ENCODE peak calls at places on chromosome 20, in five cellular contexts. One of them, this sample, is unnamed.

GRCh38 chr20:63148696-63149095 is 67.2 kb downstream of the YTHDF1 start:
- DNase-seq in IMR-90: no peak
- DNase-seq in SK-N-SH: no peak
- DNase-seq in HepG2: no peak
- DNase-seq in K562: no peak
- DNase-seq in this sample: no peak

GRCh38 chr20:63472159-63472811 is at the start of gene KCNQ2:
- DNase-seq in IMR-90: no peak
- DNase-seq in HepG2: no peak
- DNase-seq in SK-N-SH: peak
- DNase-seq in K562: peak
- DNase-seq in this sample: no peak

GRCh38 chr20:23305098-23305497 is 45.5 kb upstream of the NXT1 start:
- DNase-seq in IMR-90: no peak
- DNase-seq in SK-N-SH: no peak
- DNase-seq in HepG2: no peak
- DNase-seq in K562: no peak
- DNase-seq in this sample: no peak

GRCh38 chr20:14706555-14706954 is 369.1 kb upstream of the FLRT3 start:
- DNase-seq in IMR-90: no peak
- DNase-seq in HepG2: no peak
- DNase-seq in SK-N-SH: peak
- DNase-seq in K562: no peak
- DNase-seq in this sample: no peak

GRCh38 chr20:19457551-19457950 is 245.1 kb downstream of the SLC24A3 start:
- DNase-seq in HepG2: no peak
- DNase-seq in SK-N-SH: no peak
- DNase-seq in K562: no peak
- DNase-seq in IMR-90: no peak
- DNase-seq in this sample: no peak

GRCh38 chr20:3563548-3564177 is 92.8 kb downstream of the ATRN start:
- DNase-seq in HepG2: peak
- DNase-seq in SK-N-SH: peak
- DNase-seq in IMR-90: peak
- DNase-seq in K562: peak
- DNase-seq in this sample: peak

GRCh38 chr20:53872561-53873248 is 197.7 kb downstream of the BCAS1 start:
- DNase-seq in SK-N-SH: no peak
- DNase-seq in IMR-90: peak
- DNase-seq in K562: no peak
- DNase-seq in HepG2: no peak
- DNase-seq in this sample: peak

GRCh38 chr20:57030611-57031600 is 235.5 kb downstream of the BMP7 start:
- DNase-seq in SK-N-SH: peak
- DNase-seq in K562: no peak
- DNase-seq in IMR-90: peak
- DNase-seq in HepG2: no peak
- DNase-seq in this sample: no peak

GRCh38 chr20:15642099-15642498 is 931.1 kb downstream of the KIF16B start:
- DNase-seq in HepG2: no peak
- DNase-seq in K562: no peak
- DNase-seq in SK-N-SH: peak
- DNase-seq in IMR-90: no peak
- DNase-seq in this sample: no peak

GRCh38 chr20:8318999-8319614 is 187.0 kb downstream of the PLCB1 start:
- DNase-seq in IMR-90: no peak
- DNase-seq in HepG2: no peak
- DNase-seq in K562: no peak
- DNase-seq in SK-N-SH: no peak
- DNase-seq in this sample: no peak

DNA sequence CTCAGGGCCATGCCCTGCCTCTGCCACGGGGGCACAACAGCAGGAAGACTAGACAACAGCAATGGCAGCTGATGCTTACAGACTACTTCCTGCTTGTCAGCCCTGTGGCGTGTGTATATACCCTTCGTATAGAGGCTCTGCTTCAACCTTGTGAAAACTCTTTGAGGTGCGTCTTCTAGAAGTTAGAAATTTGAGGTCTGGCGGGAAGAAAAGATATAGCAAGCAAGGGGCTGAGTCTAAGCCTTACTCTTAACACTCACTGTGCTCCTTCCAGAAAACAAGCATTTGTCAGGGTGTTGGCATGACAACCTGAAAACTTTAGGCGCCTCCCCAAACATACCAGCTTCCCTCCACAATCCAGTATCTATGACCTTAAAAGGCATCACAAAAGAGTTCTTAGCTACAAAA is 33.3 kb downstream of the JPH2 start:
- DNase-seq in IMR-90: peak
- DNase-seq in K562: no peak
- DNase-seq in HepG2: no peak
- DNase-seq in SK-N-SH: no peak
- DNase-seq in this sample: no peak
- TF ChIP-seq MXI1 in IMR-90: no peak
- TF ChIP-seq MXI1 in K562: no peak
- TF ChIP-seq MXI1 in HepG2: no peak
- TF ChIP-seq MXI1 in SK-N-SH: no peak
- TF ChIP-seq MXI1 in this sample: no peak

DNA sequence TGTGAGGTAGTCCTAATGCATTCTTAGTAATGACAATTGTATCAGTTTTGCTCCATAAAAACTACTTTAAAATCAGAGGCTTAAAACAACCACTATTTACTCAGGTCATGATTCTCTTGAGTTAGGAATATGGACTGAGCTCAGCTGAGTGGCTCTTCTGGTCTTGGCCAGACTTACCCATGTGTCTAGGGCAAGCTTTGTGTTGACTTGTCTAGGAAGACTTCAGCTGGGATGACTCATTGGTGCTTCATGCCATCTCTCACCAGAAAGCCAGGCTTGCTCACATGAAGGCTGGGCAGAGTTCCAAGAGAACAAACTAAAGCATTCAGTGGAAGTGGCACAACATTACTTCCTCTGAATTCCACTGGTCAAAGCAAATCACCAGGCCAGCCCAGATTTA is 155.3 kb downstream of the DHX35 start:
- DNase-seq in HepG2: peak
- DNase-seq in IMR-90: peak
- DNase-seq in SK-N-SH: no peak
- DNase-seq in K562: no peak
- DNase-seq in this sample: no peak
- TF ChIP-seq MXI1 in HepG2: no peak
- TF ChIP-seq MXI1 in IMR-90: no peak
- TF ChIP-seq MXI1 in SK-N-SH: no peak
- TF ChIP-seq MXI1 in K562: no peak
- TF ChIP-seq MXI1 in this sample: no peak

GRCh38 chr20:10667077-10667401 is 6.8 kb downstream of the JAG1 start:
- DNase-seq in K562: no peak
- DNase-seq in SK-N-SH: no peak
- DNase-seq in IMR-90: no peak
- DNase-seq in HepG2: no peak
- DNase-seq in this sample: no peak
- TF ChIP-seq MXI1 in K562: no peak
- TF ChIP-seq MXI1 in SK-N-SH: no peak
- TF ChIP-seq MXI1 in IMR-90: no peak
- TF ChIP-seq MXI1 in HepG2: no peak
- TF ChIP-seq MXI1 in this sample: no peak

DNA sequence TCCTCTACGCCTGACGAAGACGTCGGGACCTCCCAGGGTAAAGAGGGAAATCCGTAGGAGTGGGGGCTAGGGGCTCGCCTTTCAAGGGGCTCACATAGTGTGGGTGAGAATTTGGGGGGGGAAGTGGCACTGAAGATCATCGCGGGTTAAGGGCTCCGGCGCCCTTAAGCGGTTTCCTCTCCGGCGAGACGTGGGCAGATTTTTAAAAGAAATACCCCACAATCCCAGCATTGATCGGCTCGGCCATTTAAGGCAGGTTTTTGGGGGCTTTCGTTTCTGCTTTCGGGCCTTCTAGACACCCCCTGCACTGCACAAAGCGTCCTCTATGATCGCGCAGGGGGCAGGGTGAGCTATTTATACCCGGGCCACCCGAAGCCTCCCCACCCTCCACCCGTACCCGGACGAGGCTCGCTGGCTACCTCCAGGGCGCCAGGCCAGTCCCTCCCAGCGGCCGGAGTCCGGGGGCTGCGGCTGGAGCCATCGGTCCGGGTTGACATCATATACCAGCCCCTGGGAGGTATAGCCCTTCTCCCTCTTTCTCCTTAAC is 1.2 kb downstream of the NKX2-2 start:
- DNase-seq in K562: no peak
- DNase-seq in SK-N-SH: peak
- DNase-seq in IMR-90: no peak
- DNase-seq in HepG2: no peak
- DNase-seq in this sample: no peak
- TF ChIP-seq MXI1 in K562: no peak
- TF ChIP-seq MXI1 in SK-N-SH: no peak
- TF ChIP-seq MXI1 in IMR-90: no peak
- TF ChIP-seq MXI1 in HepG2: no peak
- TF ChIP-seq MXI1 in this sample: no peak

GRCh38 chr20:48567145-48567544 is 260.7 kb downstream of the PREX1 start:
- DNase-seq in K562: no peak
- DNase-seq in SK-N-SH: no peak
- DNase-seq in IMR-90: no peak
- DNase-seq in HepG2: no peak
- DNase-seq in this sample: no peak

GRCh38 chr20:48563191-48563884 is 264.5 kb downstream of the PREX1 start:
- DNase-seq in SK-N-SH: no peak
- DNase-seq in K562: no peak
- DNase-seq in HepG2: no peak
- DNase-seq in IMR-90: no peak
- DNase-seq in this sample: no peak

GRCh38 chr20:48568520-48568919 is 259.3 kb downstream of the PREX1 start:
- DNase-seq in K562: no peak
- DNase-seq in SK-N-SH: no peak
- DNase-seq in IMR-90: no peak
- DNase-seq in HepG2: no peak
- DNase-seq in this sample: no peak

GRCh38 chr20:48564997-48565396 is 262.8 kb downstream of the PREX1 start:
- DNase-seq in HepG2: no peak
- DNase-seq in SK-N-SH: no peak
- DNase-seq in K562: peak
- DNase-seq in IMR-90: no peak
- DNase-seq in this sample: no peak
- TF ChIP-seq MXI1 in HepG2: no peak
- TF ChIP-seq MXI1 in SK-N-SH: no peak
- TF ChIP-seq MXI1 in K562: no peak
- TF ChIP-seq MXI1 in IMR-90: no peak
- TF ChIP-seq MXI1 in this sample: no peak

DNA sequence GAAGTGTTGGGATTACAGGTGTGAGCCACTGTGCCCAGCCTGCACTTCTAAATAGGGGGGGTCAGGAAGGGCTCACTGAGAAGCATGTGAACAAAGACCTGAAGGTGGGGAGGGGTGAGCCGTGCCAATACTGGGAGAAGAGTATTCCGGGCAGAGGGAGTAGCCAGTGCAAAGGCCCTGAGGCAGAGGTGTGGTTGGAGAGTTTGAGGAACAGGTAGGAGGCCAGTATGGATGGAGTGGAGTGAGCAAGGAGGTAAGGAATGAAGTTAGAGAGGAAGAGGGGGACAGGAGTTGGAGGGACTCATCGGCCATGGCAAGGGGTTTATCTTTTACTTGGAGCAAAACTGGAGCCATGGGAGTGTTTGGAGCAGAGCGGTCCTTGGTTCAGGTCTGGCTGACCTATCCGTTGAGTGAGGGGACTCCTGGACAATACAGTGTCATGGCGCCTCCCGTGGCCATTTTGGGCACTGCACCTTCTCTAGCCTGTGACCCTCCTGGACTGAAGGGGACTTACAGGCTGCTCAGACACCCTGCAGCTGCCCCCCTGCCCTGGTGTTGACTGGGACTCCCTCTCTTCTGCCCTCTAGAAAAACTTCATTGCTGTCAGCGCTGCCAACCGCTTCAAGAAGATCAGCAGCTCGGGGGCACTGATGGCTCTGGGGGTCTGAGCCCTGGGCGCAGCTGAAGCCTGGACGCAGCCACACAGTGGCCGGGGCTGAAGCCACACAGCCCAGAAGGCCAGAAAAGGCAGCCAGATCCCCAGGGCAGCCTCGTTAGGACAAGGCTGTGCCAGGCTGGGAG is 12.1 kb downstream of the FOXS1 start:
- DNase-seq in IMR-90: peak
- DNase-seq in SK-N-SH: peak
- DNase-seq in K562: peak
- DNase-seq in HepG2: peak
- DNase-seq in this sample: no peak
- TF ChIP-seq MXI1 in IMR-90: no peak
- TF ChIP-seq MXI1 in SK-N-SH: no peak
- TF ChIP-seq MXI1 in K562: no peak
- TF ChIP-seq MXI1 in HepG2: no peak
- TF ChIP-seq MXI1 in this sample: no peak

GRCh38 chr20:2237059-2237458 is 58.7 kb upstream of the TGM3 start:
- DNase-seq in SK-N-SH: no peak
- DNase-seq in HepG2: no peak
- DNase-seq in K562: no peak
- DNase-seq in IMR-90: peak
- DNase-seq in this sample: no peak
- TF ChIP-seq MXI1 in SK-N-SH: no peak
- TF ChIP-seq MXI1 in HepG2: no peak
- TF ChIP-seq MXI1 in K562: no peak
- TF ChIP-seq MXI1 in IMR-90: no peak
- TF ChIP-seq MXI1 in this sample: no peak

GRCh38 chr20:13299401-13299800 is 78.3 kb downstream of the ISM1 start:
- DNase-seq in IMR-90: no peak
- DNase-seq in SK-N-SH: no peak
- DNase-seq in K562: no peak
- DNase-seq in HepG2: no peak
- DNase-seq in this sample: no peak
- TF ChIP-seq MXI1 in IMR-90: no peak
- TF ChIP-seq MXI1 in SK-N-SH: no peak
- TF ChIP-seq MXI1 in K562: no peak
- TF ChIP-seq MXI1 in HepG2: no peak
- TF ChIP-seq MXI1 in this sample: no peak

GRCh38 chr20:676315-676937 is 824 bp upstream of the SCRT2 start:
- DNase-seq in K562: no peak
- DNase-seq in SK-N-SH: peak
- DNase-seq in IMR-90: no peak
- DNase-seq in HepG2: no peak
- DNase-seq in this sample: no peak
- TF ChIP-seq MXI1 in K562: no peak
- TF ChIP-seq MXI1 in SK-N-SH: peak
- TF ChIP-seq MXI1 in IMR-90: no peak
- TF ChIP-seq MXI1 in HepG2: no peak
- TF ChIP-seq MXI1 in this sample: no peak

This sample was measured in GM12878.